ENCODE peak calls at places on chromosomes 6 and 20, in eight cellular contexts. J, X, M, G, N, S, Q and B are unnamed samples.

GRCh38 chr6:74356385-74356784 is 660.4 kb downstream of the CD109 start:
- DNase-seq in J (no peak), X (peak), M (peak), G (no peak), N (no peak), S (peak), Q (no peak), B (no peak)

GRCh38 chr6:1182722-1183521 is 129.0 kb upstream of the FOXQ1 start:
- DNase-seq in J (no peak), X (no peak), M (no peak), G (no peak), N (no peak), S (no peak), Q (no peak), B (no peak)

GRCh38 chr20:11302436-11302835 is 615.3 kb upstream of the BTBD3 start:
- DNase-seq in J (no peak), X (peak), M (peak), G (no peak), N (no peak), S (no peak), Q (no peak), B (no peak)

GRCh38 chr20:701401-702129 is 26.0 kb upstream of the SCRT2 start:
- DNase-seq in J (peak), X (no peak), M (no peak), G (no peak), N (no peak), S (no peak), Q (no peak), B (no peak)

GRCh38 chr6:27836783-27837635 is 75.2 kb downstream of the OR2B2 start:
- DNase-seq in J (peak), X (peak), M (peak), G (no peak), N (peak), S (peak), Q (peak), B (peak)

GRCh38 chr6:103236923-103237322 is 1622.8 kb downstream of the HACE1 start:
- DNase-seq in J (no peak), X (no peak), M (no peak), G (no peak), N (no peak), S (peak), Q (no peak), B (peak)

GRCh38 chr20:32792316-32792715 is 27.4 kb upstream of the MAPRE1 start:
- DNase-seq in J (no peak), X (peak), M (peak), G (no peak), N (peak), S (peak), Q (no peak), B (peak)

GRCh38 chr6:1103945-1104623 is 207.8 kb upstream of the FOXQ1 start:
- DNase-seq in J (no peak), X (no peak), M (peak), G (no peak), N (no peak), S (peak), Q (no peak), B (no peak)

GRCh38 chr6:122352958-122353357 is 46.5 kb upstream of the HSF2 start:
- DNase-seq in J (no peak), X (no peak), M (no peak), G (no peak), N (no peak), S (no peak), Q (no peak), B (no peak)

GRCh38 chr20:63530788-63531160 is 6.4 kb downstream of the PTK6 start:
- DNase-seq in J (peak), X (no peak), M (no peak), G (no peak), N (no peak), S (no peak), Q (peak), B (no peak)

GRCh38 chr20:63167026-63167917 is 48.7 kb downstream of the YTHDF1 start:
- DNase-seq in J (no peak), X (no peak), M (no peak), G (peak), N (no peak), S (peak), Q (no peak), B (peak)

GRCh38 chr6:142693446-142693845 is 251.5 kb downstream of the HIVEP2 start:
- DNase-seq in J (no peak), X (peak), M (peak), G (no peak), N (no peak), S (no peak), Q (no peak), B (no peak)

GRCh38 chr20:50220093-50220893 is 29.7 kb downstream of the CEBPB start:
- DNase-seq in J (no peak), X (no peak), M (no peak), G (no peak), N (no peak), S (no peak), Q (no peak), B (peak)

GRCh38 chr20:50217207-50217949 is 26.7 kb downstream of the CEBPB start:
- DNase-seq in J (no peak), X (no peak), M (no peak), G (no peak), N (no peak), S (no peak), Q (no peak), B (peak)

GRCh38 chr20:50219520-50220086 is 29.0 kb downstream of the CEBPB start:
- DNase-seq in J (no peak), X (no peak), M (no peak), G (no peak), N (no peak), S (no peak), Q (no peak), B (no peak)

GRCh38 chr20:50220894-50221266 is 30.2 kb downstream of the CEBPB start:
- DNase-seq in J (no peak), X (no peak), M (no peak), G (no peak), N (no peak), S (no peak), Q (no peak), B (no peak)

GRCh38 chr20:50218987-50219435 is 28.4 kb downstream of the CEBPB start:
- DNase-seq in J (no peak), X (no peak), M (no peak), G (no peak), N (peak), S (no peak), Q (no peak), B (no peak)
- H3K4me3 ChIP-seq in J (no peak), X (no peak), M (peak), G (no peak), N (no peak), S (no peak), Q (no peak), B (no peak)

GRCh38 chr6:41053056-41053455 is at the start of gene APOBEC2:
- DNase-seq in J (no peak), X (no peak), M (no peak), G (peak), N (no peak), S (no peak), Q (no peak), B (no peak)
- H3K4me3 ChIP-seq in J (no peak), X (no peak), M (no peak), G (peak), N (no peak), S (no peak), Q (no peak), B (no peak)

GRCh38 chr20:21096321-21097043 is 9.7 kb downstream of the LINC00237 start:
- DNase-seq in J (no peak), X (peak), M (peak), G (no peak), N (peak), S (peak), Q (no peak), B (no peak)
- H3K4me3 ChIP-seq in J (no peak), X (no peak), M (no peak), G (no peak), N (no peak), S (no peak), Q (no peak), B (no peak)

DNA sequence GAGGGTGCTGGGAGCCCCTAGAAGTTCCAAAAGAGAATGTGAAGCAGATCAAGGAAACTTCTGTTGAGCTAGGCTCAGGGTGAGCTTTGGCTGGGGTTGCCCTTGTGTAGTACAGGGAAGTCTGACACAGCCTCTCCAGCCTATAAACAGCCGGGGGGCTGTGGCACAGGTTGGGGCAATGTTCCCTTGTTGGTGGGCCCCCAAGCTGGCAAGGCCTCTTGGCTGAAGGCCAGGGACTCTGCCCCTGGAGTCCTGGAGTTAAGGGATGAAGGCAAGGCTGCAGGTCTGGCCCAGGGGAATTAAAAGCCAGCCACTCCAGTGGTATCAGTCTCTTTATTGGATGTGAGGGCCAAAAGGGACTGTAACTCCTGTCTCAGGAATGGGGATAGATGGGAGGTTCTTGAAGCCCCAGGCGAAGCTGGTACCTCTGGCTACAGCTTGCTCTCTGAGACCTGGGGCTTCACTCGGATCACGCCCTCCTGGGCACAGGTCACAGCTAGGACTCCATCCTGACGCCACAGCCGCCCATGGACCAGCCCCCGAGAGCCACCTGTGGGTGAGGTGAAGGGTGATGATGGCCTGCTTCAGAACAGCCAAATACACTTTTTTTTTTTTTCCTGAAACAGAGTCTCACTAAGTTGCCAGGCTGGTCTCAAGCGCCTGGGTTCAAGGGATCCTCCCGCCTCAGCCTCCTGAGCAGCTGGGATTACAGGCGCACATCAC is 8.0 kb downstream of the SNX21 start:
- DNase-seq in J (no peak), X (no peak), M (no peak), G (peak), N (no peak), S (no peak), Q (no peak), B (no peak)
- H3K4me3 ChIP-seq in J (no peak), X (no peak), M (no peak), G (no peak), N (no peak), S (no peak), Q (no peak), B (no peak)

DNA sequence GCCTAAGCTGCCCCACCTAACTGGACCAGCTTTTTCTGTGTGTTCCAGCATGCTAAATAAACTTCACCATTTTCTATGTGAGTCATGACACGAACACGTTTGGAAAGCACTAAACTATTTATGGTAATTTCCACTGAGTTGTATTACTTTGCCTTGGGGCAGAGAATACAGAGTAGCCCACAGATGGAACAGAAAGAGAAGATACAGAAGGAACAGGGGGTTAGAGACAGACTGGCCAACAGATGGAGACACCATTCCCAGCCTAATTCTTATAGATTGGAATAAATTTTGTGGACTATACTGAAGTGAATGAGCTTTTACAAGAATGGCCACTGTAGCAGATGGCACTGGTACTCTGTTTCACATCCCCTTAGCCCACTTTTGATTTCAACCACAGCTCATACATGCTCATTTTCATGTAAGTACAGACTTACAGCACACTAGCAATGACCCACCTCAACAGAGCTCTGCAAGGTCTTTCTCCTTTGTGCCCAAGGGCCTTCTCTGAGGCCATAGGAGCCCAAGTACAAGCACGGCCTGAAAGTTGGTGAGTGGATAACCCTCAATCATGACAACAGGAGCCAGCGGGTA is 13.1 kb upstream of the NT5DC1 start:
- DNase-seq in J (no peak), X (peak), M (peak), G (no peak), N (no peak), S (no peak), Q (no peak), B (no peak)
- H3K4me3 ChIP-seq in J (no peak), X (no peak), M (no peak), G (no peak), N (no peak), S (no peak), Q (no peak), B (no peak)

GRCh38 chr6:34674268-34674639 is 22.3 kb downstream of the ILRUN start:
- DNase-seq in J (no peak), X (no peak), M (no peak), G (no peak), N (no peak), S (no peak), Q (no peak), B (no peak)

GRCh38 chr6:34672657-34673043 is 23.9 kb downstream of the ILRUN start:
- DNase-seq in J (no peak), X (no peak), M (no peak), G (no peak), N (no peak), S (no peak), Q (no peak), B (no peak)

GRCh38 chr6:34671801-34672656 is 24.5 kb downstream of the ILRUN start:
- DNase-seq in J (peak), X (peak), M (peak), G (no peak), N (peak), S (no peak), Q (peak), B (no peak)

GRCh38 chr6:34671362-34671761 is 25.2 kb downstream of the ILRUN start:
- DNase-seq in J (no peak), X (peak), M (peak), G (no peak), N (no peak), S (no peak), Q (no peak), B (no peak)

GRCh38 chr6:34673079-34673478 is 23.5 kb downstream of the ILRUN start:
- DNase-seq in J (no peak), X (no peak), M (no peak), G (no peak), N (no peak), S (no peak), Q (no peak), B (no peak)
- H3K4me3 ChIP-seq in J (no peak), X (no peak), M (no peak), G (no peak), N (no peak), S (no peak), Q (no peak), B (no peak)

GRCh38 chr6:21598662-21599061 is 5.1 kb downstream of the SOX4 start:
- DNase-seq in J (no peak), X (no peak), M (peak), G (no peak), N (no peak), S (no peak), Q (peak), B (no peak)
- H3K4me3 ChIP-seq in J (no peak), X (peak), M (peak), G (peak), N (peak), S (no peak), Q (no peak), B (no peak)

DNA sequence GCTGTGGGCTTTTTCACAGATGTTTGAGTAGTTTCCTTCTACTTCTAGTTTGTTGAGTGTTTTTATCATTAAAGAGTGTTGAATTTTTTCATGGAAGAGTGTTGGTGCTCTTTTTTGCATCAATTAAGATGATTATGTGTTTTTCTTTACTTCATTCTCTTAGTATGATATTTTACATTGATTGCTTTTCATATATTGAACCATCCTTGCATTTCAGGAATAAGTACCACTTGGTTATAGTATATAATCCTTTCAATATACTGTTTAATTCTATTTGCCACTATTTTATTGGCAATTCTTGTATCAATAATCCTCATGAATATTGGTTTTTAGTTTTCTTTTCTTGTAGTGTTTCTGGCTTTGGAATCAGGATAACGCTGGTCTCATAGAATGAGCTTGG is 113.7 kb upstream of the PRDM1 start:
- DNase-seq in J (no peak), X (no peak), M (no peak), G (no peak), N (no peak), S (no peak), Q (no peak), B (no peak)
- H3K4me3 ChIP-seq in J (no peak), X (no peak), M (peak), G (no peak), N (no peak), S (no peak), Q (no peak), B (no peak)